ENCODE peak calls at places on chromosomes 3 and 15, in nine cellular contexts. Q is A549, H is transverse colon, X is suprapubic skin, C is ovary, G is stomach, I is SK-N-SH, U is HepG2, D is GM12878. Z is an unnamed sample.

GRCh38 chr3:173009410-173009809 is 131.6 kb downstream of the SPATA16 start:
- DNase-seq in Q (no peak), H (no peak), X (no peak), C (no peak), G (no peak), I (no peak), U (peak), D (no peak), Z (no peak)

GRCh38 chr3:102466001-102466400 is 31.2 kb downstream of the ZPLD1 start:
- DNase-seq in Q (no peak), H (no peak), X (no peak), C (no peak), G (no peak), I (no peak), U (no peak), D (no peak), Z (no peak)

GRCh38 chr3:171206283-171206682 is 179.8 kb upstream of the SLC2A2 start:
- DNase-seq in Q (no peak), H (no peak), X (no peak), C (no peak), G (no peak), I (no peak), U (no peak), D (peak), Z (no peak)

GRCh38 chr3:115550285-115550741 is 73.0 kb upstream of the GAP43 start:
- DNase-seq in Q (no peak), H (no peak), X (no peak), C (no peak), G (no peak), I (no peak), U (peak), D (no peak), Z (peak)

GRCh38 chr15:69132935-69133861 is 27.2 kb upstream of the GLCE start:
- DNase-seq in Q (no peak), H (no peak), X (no peak), C (no peak), G (no peak), I (peak), U (peak), D (no peak), Z (no peak)

GRCh38 chr3:172698650-172699049 is 12.2 kb downstream of the NCEH1 start:
- DNase-seq in Q (no peak), H (no peak), X (no peak), C (no peak), G (no peak), I (no peak), U (no peak), D (no peak), Z (peak)

GRCh38 chr15:88894819-88895767 is at the start of gene HAPLN3:
- DNase-seq in Q (peak), H (peak), X (no peak), C (no peak), G (peak), I (peak), U (no peak), D (no peak), Z (no peak)

GRCh38 chr3:65400893-65401292 is 637.8 kb downstream of the MAGI1 start:
- DNase-seq in Q (no peak), H (no peak), X (no peak), C (no peak), G (no peak), I (no peak), U (no peak), D (no peak), Z (no peak)

GRCh38 chr3:52047295-52047960 is 8.9 kb downstream of the DUSP7 start:
- DNase-seq in Q (no peak), H (no peak), X (peak), C (no peak), G (peak), I (no peak), U (no peak), D (no peak), Z (no peak)

GRCh38 chr15:48143856-48144255 is 23.1 kb downstream of the SLC24A5 start:
- DNase-seq in Q (no peak), H (no peak), X (no peak), C (no peak), G (no peak), I (no peak), U (no peak), D (no peak), Z (no peak)

GRCh38 chr15:55916666-55917409 is 76.6 kb downstream of the NEDD4 start:
- DNase-seq in Q (no peak), H (no peak), X (no peak), C (no peak), G (no peak), I (no peak), U (no peak), D (no peak), Z (no peak)

GRCh38 chr15:80274554-80274953 is 22.5 kb upstream of the CTXND1 start:
- DNase-seq in Q (no peak), H (no peak), X (no peak), C (no peak), G (no peak), I (no peak), U (peak), D (no peak), Z (no peak)

GRCh38 chr3:58518304-58518789 is 18.6 kb downstream of the ACOX2 start:
- DNase-seq in Q (no peak), H (no peak), X (no peak), C (no peak), G (no peak), I (no peak), U (peak), D (no peak), Z (no peak)

GRCh38 chr3:52396011-52396906 is 48.6 kb downstream of the SEMA3G start:
- DNase-seq in Q (no peak), H (no peak), X (no peak), C (no peak), G (no peak), I (no peak), U (no peak), D (no peak), Z (no peak)

GRCh38 chr3:184148065-184148464 is 7.1 kb upstream of the DVL3 start:
- DNase-seq in Q (no peak), H (no peak), X (peak), C (no peak), G (no peak), I (no peak), U (no peak), D (no peak), Z (no peak)

GRCh38 chr15:45640610-45641009 is 5.8 kb downstream of the SQOR start:
- DNase-seq in Q (peak), H (no peak), X (no peak), C (no peak), G (no peak), I (no peak), U (peak), D (no peak), Z (no peak)

GRCh38 chr3:102237181-102237580 is 197.6 kb upstream of the ZPLD1 start:
- DNase-seq in Q (no peak), H (peak), X (no peak), C (no peak), G (no peak), I (no peak), U (no peak), D (no peak), Z (no peak)

GRCh38 chr3:55885721-55886120 is 398.6 kb upstream of the WNT5A start:
- DNase-seq in Q (no peak), H (no peak), X (no peak), C (no peak), G (no peak), I (no peak), U (no peak), D (no peak), Z (no peak)

GRCh38 chr3:147392083-147392916 is 14.0 kb downstream of the ZIC4 start:
- DNase-seq in Q (no peak), H (no peak), X (no peak), C (no peak), G (no peak), I (peak), U (no peak), D (no peak), Z (no peak)

GRCh38 chr3:184561329-184562145 is at the start of gene EPHB3:
- DNase-seq in Q (peak), H (peak), X (peak), C (peak), G (peak), I (peak), U (peak), D (peak), Z (peak)

GRCh38 chr3:9012521-9012920 is 49.2 kb upstream of the RAD18 start:
- DNase-seq in Q (no peak), H (no peak), X (no peak), C (no peak), G (no peak), I (no peak), U (no peak), D (no peak), Z (no peak)

GRCh38 chr3:128187495-128187894 is 34.2 kb downstream of the EEFSEC start:
- DNase-seq in Q (no peak), H (no peak), X (no peak), C (no peak), G (no peak), I (no peak), U (no peak), D (no peak), Z (no peak)

GRCh38 chr3:6785726-6786125 is 75.2 kb upstream of the GRM7 start:
- DNase-seq in Q (no peak), H (no peak), X (no peak), C (no peak), G (no peak), I (no peak), U (no peak), D (no peak), Z (no peak)

GRCh38 chr3:54342676-54343075 is 220.3 kb downstream of the CACNA2D3 start:
- DNase-seq in Q (no peak), H (no peak), X (no peak), C (peak), G (peak), I (no peak), U (no peak), D (no peak), Z (no peak)

GRCh38 chr15:63391669-63392354 is 10.2 kb upstream of the CA12 start:
- DNase-seq in Q (no peak), H (no peak), X (no peak), C (no peak), G (no peak), I (no peak), U (no peak), D (no peak), Z (no peak)

GRCh38 chr3:171685116-171685895 is 125.0 kb downstream of the PLD1 start:
- DNase-seq in Q (no peak), H (no peak), X (no peak), C (no peak), G (no peak), I (no peak), U (no peak), D (no peak), Z (no peak)

GRCh38 chr3:113663761-113664160 is 32.7 kb downstream of the USF3 start:
- DNase-seq in Q (no peak), H (no peak), X (no peak), C (no peak), G (no peak), I (no peak), U (peak), D (no peak), Z (no peak)

GRCh38 chr3:43895573-43895972 is 204.8 kb downstream of the ABHD5 start:
- DNase-seq in Q (no peak), H (no peak), X (no peak), C (no peak), G (no peak), I (no peak), U (no peak), D (no peak), Z (no peak)

GRCh38 chr15:78605680-78606079 is 15.1 kb downstream of the CHRNA3 start:
- DNase-seq in Q (no peak), H (no peak), X (no peak), C (no peak), G (no peak), I (no peak), U (no peak), D (no peak), Z (no peak)

GRCh38 chr15:40217166-40217785 is 21.6 kb upstream of the PAK6 start:
- DNase-seq in Q (peak), H (peak), X (no peak), C (no peak), G (peak), I (peak), U (peak), D (peak), Z (no peak)
- TF ChIP-seq EP300 in Q (no peak), H (no peak), X (no peak), C (no peak), G (no peak), I (no peak), U (no peak), D (no peak), Z (no peak)

DNA sequence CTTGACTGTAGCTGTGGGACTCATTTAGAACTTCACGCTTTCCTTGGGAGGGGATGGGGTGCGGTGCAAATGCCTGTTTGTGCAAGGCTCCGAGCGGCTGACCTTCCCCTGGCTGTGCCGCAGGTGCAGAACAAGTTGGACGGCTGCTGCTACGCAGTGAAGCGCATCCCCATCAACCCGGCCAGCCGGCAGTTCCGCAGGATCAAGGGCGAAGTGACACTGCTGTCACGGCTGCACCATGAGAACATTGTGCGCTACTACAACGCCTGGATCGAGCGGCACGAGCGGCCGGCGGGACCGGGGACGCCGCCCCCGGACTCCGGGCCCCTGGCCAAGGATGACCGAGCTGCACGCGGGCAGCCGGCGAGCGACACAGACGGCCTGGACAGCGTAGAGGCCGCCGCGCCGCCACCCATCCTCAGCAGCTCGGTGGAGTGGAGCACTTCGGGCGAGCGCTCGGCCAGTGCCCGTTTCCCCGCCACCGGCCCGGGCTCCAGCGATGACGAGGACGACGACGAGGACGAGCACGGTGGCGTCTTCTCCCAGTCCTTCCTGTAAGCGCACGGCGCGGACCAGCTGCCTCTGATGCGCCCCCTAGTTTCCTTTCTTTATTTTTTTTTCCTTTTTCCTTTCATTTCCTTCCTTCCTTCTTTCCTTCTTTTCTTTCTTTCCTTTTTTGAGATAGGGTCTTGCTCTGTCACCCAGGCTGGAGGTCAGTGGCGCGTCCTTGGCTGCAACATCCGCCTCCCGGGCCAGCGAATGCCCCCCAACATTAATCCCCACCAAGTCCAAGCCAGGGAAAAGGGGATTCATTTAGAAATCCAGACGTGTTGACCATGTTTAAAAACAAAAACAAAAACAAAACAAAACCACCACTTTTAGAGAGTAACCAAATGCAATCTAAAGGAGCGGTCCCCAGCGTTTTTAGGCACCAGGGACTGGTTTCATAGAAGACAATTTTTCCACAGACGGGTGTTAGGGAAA is 42.7 kb downstream of the EIF2AK4 start:
- DNase-seq in Q (no peak), H (peak), X (peak), C (peak), G (peak), I (peak), U (peak), D (no peak), Z (peak)
- H3K4me3 ChIP-seq in Q (no peak), H (peak), X (peak), C (peak), G (peak), I (peak), U (peak), D (no peak), Z (peak)

DNA sequence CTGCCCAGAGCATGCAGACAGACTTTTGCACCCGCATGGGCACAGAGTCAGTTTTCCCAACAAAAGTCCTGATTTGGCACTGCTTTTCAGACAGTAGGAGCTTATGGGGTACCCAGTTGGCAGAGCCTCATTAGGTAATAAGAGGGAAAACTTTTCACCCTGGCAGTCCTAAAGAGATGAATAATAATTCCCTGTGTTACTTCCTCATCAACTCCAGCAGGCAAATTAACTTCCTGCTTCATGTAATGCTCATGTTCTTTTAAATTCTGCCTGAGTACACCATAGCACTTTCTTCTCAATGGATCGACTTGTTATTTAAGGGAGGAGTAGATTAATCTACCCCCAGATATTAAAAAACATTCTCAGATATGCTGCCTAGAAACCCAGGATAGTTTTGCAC is 214.4 kb downstream of the KCNMB2 start:
- DNase-seq in Q (no peak), H (no peak), X (no peak), C (no peak), G (no peak), I (no peak), U (no peak), D (no peak), Z (no peak)
- TF ChIP-seq EP300 in Q (no peak), H (no peak), X (no peak), C (no peak), G (no peak), I (no peak), U (no peak), D (no peak), Z (no peak)

GRCh38 chr15:77545058-77545457 is 87.7 kb downstream of the LINGO1 start:
- DNase-seq in Q (no peak), H (no peak), X (no peak), C (no peak), G (no peak), I (no peak), U (no peak), D (no peak), Z (no peak)
- H3K4me3 ChIP-seq in Q (no peak), H (no peak), X (no peak), C (no peak), G (no peak), I (no peak), U (no peak), D (no peak), Z (no peak)

DNA sequence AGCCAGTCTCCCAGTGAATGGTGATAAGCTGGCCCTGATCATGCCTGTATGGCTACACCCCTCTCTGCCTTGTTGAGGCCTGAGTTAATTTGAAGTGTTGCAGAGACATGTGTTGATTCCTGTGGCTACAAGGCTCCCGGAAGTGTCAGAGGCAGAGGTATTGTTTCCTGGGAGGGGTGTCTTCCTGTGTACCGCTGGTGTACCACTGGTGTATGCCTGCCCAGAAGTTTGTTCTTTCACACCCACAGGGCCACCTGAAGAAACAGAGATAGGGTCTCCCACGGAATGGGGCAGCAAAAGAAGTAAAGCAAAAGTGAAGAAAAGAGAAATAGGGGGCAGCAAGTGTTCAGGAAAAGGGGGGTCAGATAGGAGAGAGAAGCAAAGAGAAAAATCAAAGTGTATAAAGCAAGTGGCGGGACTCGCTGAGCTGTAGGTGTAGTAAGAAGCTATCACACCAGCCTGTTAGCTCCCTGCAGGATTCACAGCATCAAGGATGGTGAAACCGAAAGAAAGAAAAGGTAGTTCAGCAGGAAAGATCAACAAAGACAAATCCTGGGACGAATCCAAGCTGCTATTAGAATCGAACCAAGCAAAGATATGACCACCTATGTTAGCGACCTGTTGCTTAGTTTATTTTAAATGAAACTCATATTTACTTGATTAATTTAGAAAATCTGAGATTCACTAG is 36.6 kb upstream of the CD47 start:
- DNase-seq in Q (no peak), H (peak), X (no peak), C (no peak), G (no peak), I (no peak), U (no peak), D (peak), Z (no peak)
- TF ChIP-seq EP300 in Q (no peak), H (no peak), X (no peak), C (no peak), G (no peak), I (no peak), U (no peak), D (no peak), Z (no peak)

GRCh38 chr15:92915766-92916435 is 15.8 kb downstream of the CHD2 start:
- DNase-seq in Q (no peak), H (no peak), X (no peak), C (no peak), G (no peak), I (no peak), U (no peak), D (no peak), Z (no peak)

GRCh38 chr15:92917606-92918407 is 17.7 kb downstream of the CHD2 start:
- DNase-seq in Q (peak), H (peak), X (peak), C (peak), G (peak), I (peak), U (peak), D (peak), Z (peak)

GRCh38 chr15:92910451-92910850 is 10.3 kb downstream of the CHD2 start:
- DNase-seq in Q (no peak), H (no peak), X (no peak), C (no peak), G (no peak), I (no peak), U (no peak), D (no peak), Z (no peak)

GRCh38 chr15:92914103-92914499 is 14.0 kb downstream of the CHD2 start:
- DNase-seq in Q (no peak), H (no peak), X (no peak), C (no peak), G (no peak), I (no peak), U (no peak), D (no peak), Z (no peak)

GRCh38 chr15:92914768-92915221 is 14.7 kb downstream of the CHD2 start:
- DNase-seq in Q (no peak), H (no peak), X (no peak), C (no peak), G (no peak), I (no peak), U (no peak), D (no peak), Z (no peak)
- H3K4me3 ChIP-seq in Q (no peak), H (peak), X (no peak), C (no peak), G (no peak), I (no peak), U (no peak), D (peak), Z (no peak)

DNA sequence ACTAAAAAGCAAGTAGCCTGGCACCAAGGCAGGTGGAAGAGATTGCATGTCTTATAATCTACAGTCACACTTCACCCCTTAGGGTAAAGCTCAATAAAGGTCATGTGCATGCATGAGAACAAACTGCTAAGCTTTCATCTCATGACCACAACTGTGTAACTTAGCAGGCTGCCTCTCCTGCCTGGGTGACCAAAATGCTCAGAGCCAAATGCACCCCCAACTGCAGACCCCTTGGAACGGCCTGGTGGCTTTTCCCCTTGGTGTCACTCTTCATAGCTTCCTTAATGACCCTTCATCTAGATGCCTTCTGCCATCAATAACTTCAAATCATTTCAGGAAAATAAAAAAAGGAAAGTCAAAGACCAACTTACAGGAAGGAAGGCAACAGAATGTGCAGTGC is 88.1 kb downstream of the ADAMTS17 start:
- DNase-seq in Q (no peak), H (no peak), X (no peak), C (no peak), G (no peak), I (no peak), U (no peak), D (no peak), Z (no peak)
- TF ChIP-seq EP300 in Q (no peak), H (no peak), X (no peak), C (no peak), G (no peak), I (no peak), U (no peak), D (no peak), Z (no peak)

GRCh38 chr3:10707984-10708868 is 107.8 kb upstream of the SLC6A11 start:
- DNase-seq in Q (no peak), H (no peak), X (no peak), C (no peak), G (no peak), I (peak), U (no peak), D (no peak), Z (no peak)
- H3K4me3 ChIP-seq in Q (peak), H (no peak), X (peak), C (peak), G (peak), I (no peak), U (no peak), D (no peak), Z (no peak)

Z was measured in tibial nerve.